ENCODE peak calls at places on chromosome X, in ten cellular contexts. D, F, B, P, X, Q, T, V, N and A are unnamed samples.

GRCh38 chrX:46444011-46444410 is 101.2 kb downstream of the ZNF674 start:
- DNase-seq in F (peak; percentile 87), Q (no peak), D (peak; percentile 96), B (no peak), V (no peak), N (peak; percentile 72), T (peak; percentile 35), P (no peak), X (peak; percentile 63), A (no peak)

GRCh38 chrX:153226344-153227190 is 47.5 kb downstream of the MAGEA1 start:
- DNase-seq in P (no peak), T (peak; percentile 61), D (peak; percentile 37), V (peak; percentile 98), N (peak; percentile 69), X (peak; percentile 43), Q (no peak), F (peak; percentile 4), B (no peak), A (peak; percentile 44)

GRCh38 chrX:13721819-13722527 is 12.4 kb downstream of the TRAPPC2 start:
- DNase-seq in T (no peak), D (no peak), Q (no peak), X (peak; percentile 26), F (peak; percentile 23), B (no peak), P (no peak), N (peak; percentile 40), V (no peak), A (peak; percentile 21)

GRCh38 chrX:1327651-1328304 is 8.8 kb upstream of the IL3RA start:
- DNase-seq in V (no peak), X (no peak), D (no peak), Q (no peak), N (no peak), F (no peak), T (no peak), B (no peak), P (no peak), A (no peak)

GRCh38 chrX:154325541-154325940 is 29.9 kb downstream of the TKTL1 start:
- DNase-seq in F (no peak), D (peak; percentile 52), T (no peak), P (no peak), Q (no peak), V (no peak), B (no peak), X (no peak), N (peak; percentile 54), A (no peak)

GRCh38 chrX:136307471-136307870 is 6.7 kb downstream of the ADGRG4 start:
- DNase-seq in N (no peak), V (no peak), B (no peak), T (no peak), Q (no peak), D (no peak), X (no peak), P (no peak), F (no peak), A (no peak)

GRCh38 chrX:46554942-46555341 is 9.7 kb upstream of the ZNF674 start:
- DNase-seq in Q (no peak), N (peak; percentile 57), B (no peak), P (no peak), V (no peak), F (peak; percentile 57), D (no peak), T (no peak), X (no peak), A (no peak)

GRCh38 chrX:2707334-2707760 is 16.3 kb downstream of the CD99 start:
- DNase-seq in B (no peak), N (peak; percentile 67), Q (no peak), T (peak; percentile 75), X (peak; percentile 72), F (peak; percentile 95), P (no peak), V (peak; percentile 72), D (peak; percentile 97), A (peak; percentile 47)

GRCh38 chrX:10045327-10046000 is 78.3 kb downstream of the CLDN34 start:
- DNase-seq in Q (no peak), V (no peak), P (no peak), T (no peak), N (peak; percentile 16), B (no peak), X (no peak), F (no peak), D (no peak), A (no peak)

GRCh38 chrX:151901821-151902220 is 10.9 kb upstream of the MAGEA4 start:
- DNase-seq in X (no peak), N (no peak), P (no peak), V (no peak), D (peak; percentile 21), B (no peak), T (no peak), F (peak; percentile 26), Q (no peak), A (no peak)

GRCh38 chrX:79231662-79232061 is 87.2 kb downstream of the GPR174 start:
- DNase-seq in V (no peak), F (no peak), B (no peak), X (no peak), D (no peak), N (no peak), Q (no peak), P (no peak), T (no peak), A (no peak)

GRCh38 chrX:19070555-19070994 is 51.7 kb downstream of the ADGRG2 start:
- DNase-seq in X (no peak), Q (no peak), D (no peak), P (no peak), N (no peak), V (no peak), T (no peak), F (no peak), B (no peak), A (no peak)

GRCh38 chrX:24696241-24696640 is 2.5 kb downstream of the POLA1 start:
- DNase-seq in B (no peak), X (peak; percentile 12), D (no peak), V (no peak), Q (no peak), N (no peak), F (peak; percentile 2), T (no peak), P (no peak), A (no peak)